ENCODE peak calls at places on chromosomes 2 and 18, in seven cellular contexts. G, Y, R, D, M, Q and V are unnamed samples.

GRCh38 chr18:56645415-56646016 is 5.6 kb upstream of the WDR7 start:
- DNase-seq in Q (no peak), G (peak; percentile 11), M (peak; percentile 27), D (no peak), Y (peak; percentile 20), R (no peak), V (no peak)

GRCh38 chr2:232697807-232698110 is 628 bp downstream of the GIGYF2 start:
- DNase-seq in M (no peak), G (no peak), R (no peak), Y (peak; percentile 25), D (no peak), Q (no peak), V (no peak)

GRCh38 chr2:26471766-26472706 is 5.9 kb downstream of the OTOF start:
- DNase-seq in Q (no peak), G (no peak), R (peak; percentile 55), M (no peak), D (no peak), Y (no peak), V (no peak)

GRCh38 chr2:72917875-72918660 is 749 bp downstream of the EMX1 start:
- DNase-seq in M (no peak), D (peak; percentile 50), Y (no peak), Q (no peak), R (no peak), G (no peak), V (no peak)

GRCh38 chr18:57022716-57023115 is 124.2 kb upstream of the BOD1L2 start:
- DNase-seq in G (no peak), D (no peak), R (no peak), Y (no peak), Q (no peak), M (no peak), V (no peak)

GRCh38 chr2:160232905-160233475 is 32.9 kb upstream of the ITGB6 start:
- DNase-seq in Y (no peak), M (peak; percentile 66), G (no peak), R (no peak), D (no peak), Q (no peak), V (no peak)

GRCh38 chr2:17539596-17539992 is 902 bp upstream of the VSNL1 start:
- DNase-seq in R (peak; percentile 55), M (no peak), G (peak; percentile 7), Q (no peak), D (peak; percentile 83), Y (no peak), V (peak; percentile 58)

GRCh38 chr2:109497911-109498870 is 115.6 kb downstream of the SEPTIN10 start:
- DNase-seq in Q (no peak), M (no peak), D (no peak), G (peak; percentile 31), Y (no peak), R (no peak), V (no peak)

GRCh38 chr2:158060862-158061435 is 40.7 kb upstream of the UPP2 start:
- DNase-seq in Q (no peak), R (no peak), Y (no peak), M (peak; percentile 16), D (no peak), G (peak; percentile 46), V (peak; percentile 21)